ENCODE peak calls at places on chromosomes 6 and 20, in five cellular contexts. N is heart left ventricle; J is CD8-positive, alpha-beta memory T cell; X is IMR-90; O is AG09309. D is an unnamed sample.

GRCh38 chr20:57900226-57900905 is 190.6 kb upstream of the PMEPA1 start:
- DNase-seq in X (no peak), O (no peak), J (no peak), N (no peak), D (no peak)

GRCh38 chr20:39269031-39269461 is 306.9 kb downstream of the DHX35 start:
- DNase-seq in N (peak; percentile 76), J (peak; percentile 0), X (peak; percentile 3), O (no peak), D (peak; percentile 52)

GRCh38 chr20:64244870-64245603 is 10.5 kb upstream of the PCMTD2 start:
- DNase-seq in J (no peak), O (no peak), X (no peak), N (no peak), D (no peak)

GRCh38 chr6:21856096-21856825 is 262.7 kb downstream of the SOX4 start:
- DNase-seq in X (peak; percentile 88), O (peak; percentile 34), J (no peak), N (no peak), D (no peak)

GRCh38 chr20:15817351-15817750 is 755.9 kb downstream of the KIF16B start:
- DNase-seq in O (no peak), X (no peak), N (no peak), J (no peak), D (no peak)

GRCh38 chr6:1686117-1687098 is 76.7 kb downstream of the FOXC1 start:
- DNase-seq in N (no peak), J (no peak), X (peak; percentile 96), O (peak; percentile 98), D (no peak)

GRCh38 chr6:73017473-73017872 is 207.8 kb downstream of the KHDC1L start:
- DNase-seq in J (no peak), X (no peak), O (no peak), N (no peak), D (no peak)

GRCh38 chr6:141829566-141829965 is 303.2 kb upstream of the GJE1 start:
- DNase-seq in J (no peak), X (no peak), O (no peak), N (no peak), D (no peak)

GRCh38 chr20:32528291-32528891 is 56.7 kb downstream of the NOL4L start:
- DNase-seq in O (no peak), N (no peak), J (peak; percentile 43), X (no peak), D (no peak)

GRCh38 chr20:52899221-52899620 is 72.9 kb upstream of the TSHZ2 start:
- DNase-seq in N (no peak), J (no peak), X (no peak), O (no peak), D (no peak)

GRCh38 chr6:166493427-166494100 is 92.9 kb downstream of the RAMACL start:
- DNase-seq in N (no peak), X (no peak), O (no peak), J (no peak), D (no peak)

GRCh38 chr6:128638817-128639216 is 118.4 kb upstream of the PTPRK start:
- DNase-seq in J (no peak), X (no peak), O (no peak), N (no peak), D (no peak)

GRCh38 chr6:111524252-111524651 is 41.2 kb upstream of the REV3L start:
- DNase-seq in N (no peak), J (no peak), X (no peak), O (no peak), D (no peak)

GRCh38 chr6:43202451-43202850 is 20.5 kb downstream of the CUL9 start:
- DNase-seq in N (peak; percentile 4), O (no peak), X (no peak), J (no peak), D (no peak)

GRCh38 chr20:2794202-2794748 is 6.2 kb downstream of the CPXM1 start:
- DNase-seq in X (no peak), J (no peak), O (no peak), N (no peak), D (no peak)

GRCh38 chr20:64223526-64224067 is 32.0 kb upstream of the PCMTD2 start:
- DNase-seq in N (no peak), X (peak; percentile 46), O (no peak), J (no peak), D (peak; percentile 27)

GRCh38 chr6:136994782-136995181 is 50.0 kb downstream of the IL20RA start:
- DNase-seq in N (no peak), J (no peak), X (no peak), O (no peak), D (no peak)

GRCh38 chr6:148521158-148521557 is 178.5 kb downstream of the SASH1 start:
- DNase-seq in O (no peak), X (no peak), J (no peak), N (no peak), D (no peak)

GRCh38 chr6:148538251-148539190 is 195.9 kb downstream of the SASH1 start:
- DNase-seq in N (no peak), O (no peak), X (peak; percentile 73), J (no peak), D (no peak)

GRCh38 chr6:47360388-47360787 is 50.7 kb upstream of the TNFRSF21 start:
- DNase-seq in N (no peak), J (no peak), O (no peak), X (no peak), D (peak; percentile 18)

GRCh38 chr20:3632311-3633004 is 30.7 kb downstream of the GFRA4 start:
- DNase-seq in N (no peak), J (no peak), O (no peak), X (no peak), D (no peak)

GRCh38 chr20:1941226-1941625 is 46.0 kb downstream of the SIRPA start:
- DNase-seq in J (no peak), O (no peak), X (peak; percentile 30), N (no peak), D (no peak)

GRCh38 chr6:73121421-73121993 is 103.8 kb downstream of the KHDC1L start:
- DNase-seq in J (no peak), X (peak; percentile 60), O (peak; percentile 29), N (no peak), D (no peak)

GRCh38 chr6:46653439-46653942 is 716 bp downstream of the SLC25A27 start:
- DNase-seq in N (no peak), X (no peak), O (no peak), J (no peak), D (no peak)

GRCh38 chr6:166998256-166999144 is 697 bp upstream of the CEP43 start:
- DNase-seq in J (peak; percentile 17), N (peak; percentile 68), O (no peak), X (no peak), D (peak; percentile 35)

GRCh38 chr6:6741264-6741663 is 152.7 kb downstream of the LY86 start:
- DNase-seq in X (no peak), O (no peak), N (no peak), J (no peak), D (no peak)

GRCh38 chr20:32356935-32357868 is 929 bp upstream of the ASXL1 start:
- DNase-seq in X (peak; percentile 50), J (no peak), O (no peak), N (no peak), D (no peak)

GRCh38 chr6:97422171-97422570 is 139.2 kb upstream of the MMS22L start:
- DNase-seq in N (no peak), J (no peak), O (no peak), X (no peak), D (no peak)

GRCh38 chr6:144582939-144583613 is 297.9 kb downstream of the UTRN start:
- DNase-seq in O (no peak), N (peak; percentile 74), J (peak; percentile 73), X (peak; percentile 30), D (peak; percentile 89)

GRCh38 chr6:122845916-122846632 is 57.0 kb downstream of the SMPDL3A start:
- DNase-seq in J (no peak), O (no peak), X (peak; percentile 48), N (no peak), D (peak; percentile 18)

GRCh38 chr6:108168026-108168463 is 2.2 kb downstream of the NR2E1 start:
- DNase-seq in J (no peak), X (no peak), N (no peak), O (no peak), D (no peak)
- H3K4me3 ChIP-seq in J (no peak overlapping the region), X (no peak overlapping the region), N (peak overlapping the region; percentile 24), O (no peak overlapping the region), D (no peak overlapping the region)

GRCh38 chr6:135170238-135170637 is 10.9 kb upstream of the MYB start:
- DNase-seq in X (no peak), N (no peak), O (no peak), J (no peak), D (no peak)
- H3K4me3 ChIP-seq in X (no peak overlapping the region), N (no peak overlapping the region), O (no peak overlapping the region), J (no peak overlapping the region), D (no peak overlapping the region)

GRCh38 chr6:16660157-16660497 is 101.1 kb downstream of the ATXN1 start:
- DNase-seq in O (no peak), J (no peak), N (no peak), X (no peak), D (no peak)

GRCh38 chr6:16659471-16660156 is 101.6 kb downstream of the ATXN1 start:
- DNase-seq in O (no peak), J (no peak), X (peak; percentile 41), N (no peak), D (peak; percentile 39)

GRCh38 chr6:16667509-16667908 is 93.8 kb downstream of the ATXN1 start:
- DNase-seq in X (no peak), N (no peak), J (no peak), O (no peak), D (no peak)

GRCh38 chr6:16665992-16666391 is 95.3 kb downstream of the ATXN1 start:
- DNase-seq in O (no peak), J (no peak), N (no peak), X (no peak), D (no peak)

DNA sequence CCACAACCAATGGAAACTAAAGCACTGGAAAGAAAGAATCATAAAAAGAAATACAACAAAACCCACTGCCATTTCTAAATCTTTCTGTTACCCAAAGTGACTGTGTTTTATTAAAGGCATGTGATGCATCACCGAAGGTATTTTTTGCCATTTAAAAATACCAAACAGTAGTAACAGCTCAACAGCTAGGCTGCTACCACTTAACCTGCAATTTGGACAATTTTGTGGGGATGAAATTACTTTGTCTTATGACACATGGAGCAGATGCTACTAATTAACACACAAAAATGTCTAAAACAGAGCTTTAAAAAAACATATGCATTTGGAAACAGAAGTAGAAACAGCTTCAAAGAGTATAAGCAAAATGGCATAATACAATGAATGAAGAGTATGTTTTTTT is 97.4 kb downstream of the ATXN1 start:
- DNase-seq in X (no peak), N (no peak), J (no peak), O (no peak), D (no peak)
- H3K4me3 ChIP-seq in X (no peak overlapping the region), N (no peak overlapping the region), J (no peak overlapping the region), O (no peak overlapping the region), D (no peak overlapping the region)

GRCh38 chr6:31639043-31639442 is 13.4 kb downstream of the BAG6 start:
- DNase-seq in O (no peak), J (no peak), N (no peak), X (no peak), D (no peak)
- H3K4me3 ChIP-seq in O (no peak overlapping the region), J (no peak overlapping the region), N (no peak overlapping the region), X (no peak overlapping the region), D (no peak overlapping the region)

GRCh38 chr6:24809728-24810127 is 11.0 kb upstream of the ARMH2 start:
- DNase-seq in N (no peak), X (no peak), J (no peak), O (no peak), D (no peak)
- H3K4me3 ChIP-seq in N (no peak overlapping the region), X (no peak overlapping the region), J (no peak overlapping the region), O (no peak overlapping the region), D (no peak overlapping the region)

D was measured in GM12865.